ENCODE peak calls at places on chromosome 5, in ten cellular contexts. One of them, this sample, is unnamed.

GRCh38 chr5:57686806-57687205 is 204.2 kb upstream of the ACTBL2 start:
- DNase-seq in D341Med: no peak
- DNase-seq in progenitor cell of endocrine pancreas: no peak
- DNase-seq in midbrain: no peak
- DNase-seq in LoVo: no peak
- DNase-seq in ureter: no peak
- DNase-seq in ELR: no peak
- DNase-seq in T-helper 1 cell: no peak
- DNase-seq in naive thymus-derived CD8-positive, alpha-beta T cell: no peak
- DNase-seq in natural killer cell: no peak
- DNase-seq in this sample: no peak

GRCh38 chr5:76479973-76480667 is 77.0 kb downstream of the IQGAP2 start:
- DNase-seq in D341Med: no peak
- DNase-seq in progenitor cell of endocrine pancreas: no peak
- DNase-seq in midbrain: no peak
- DNase-seq in LoVo: peak
- DNase-seq in ureter: no peak
- DNase-seq in ELR: no peak
- DNase-seq in T-helper 1 cell: no peak
- DNase-seq in naive thymus-derived CD8-positive, alpha-beta T cell: no peak
- DNase-seq in natural killer cell: no peak
- DNase-seq in this sample: no peak

GRCh38 chr5:130323804-130324454 is 419.7 kb downstream of the CHSY3 start:
- DNase-seq in D341Med: no peak
- DNase-seq in progenitor cell of endocrine pancreas: no peak
- DNase-seq in midbrain: no peak
- DNase-seq in LoVo: no peak
- DNase-seq in ureter: no peak
- DNase-seq in ELR: peak
- DNase-seq in T-helper 1 cell: no peak
- DNase-seq in naive thymus-derived CD8-positive, alpha-beta T cell: no peak
- DNase-seq in natural killer cell: no peak
- DNase-seq in this sample: no peak

GRCh38 chr5:93188876-93189485 is 392.0 kb downstream of the NR2F1-AS1 start:
- DNase-seq in D341Med: no peak
- DNase-seq in progenitor cell of endocrine pancreas: no peak
- DNase-seq in midbrain: no peak
- DNase-seq in LoVo: no peak
- DNase-seq in ureter: no peak
- DNase-seq in ELR: no peak
- DNase-seq in T-helper 1 cell: no peak
- DNase-seq in naive thymus-derived CD8-positive, alpha-beta T cell: no peak
- DNase-seq in natural killer cell: no peak
- DNase-seq in this sample: no peak

GRCh38 chr5:174720612-174721521 is 3.5 kb upstream of the MSX2 start:
- DNase-seq in D341Med: peak
- DNase-seq in progenitor cell of endocrine pancreas: peak
- DNase-seq in midbrain: no peak
- DNase-seq in LoVo: peak
- DNase-seq in ureter: no peak
- DNase-seq in ELR: no peak
- DNase-seq in T-helper 1 cell: no peak
- DNase-seq in naive thymus-derived CD8-positive, alpha-beta T cell: no peak
- DNase-seq in natural killer cell: no peak
- DNase-seq in this sample: no peak

GRCh38 chr5:14581333-14581890 is at the start of gene OTULINL:
- DNase-seq in D341Med: peak
- DNase-seq in progenitor cell of endocrine pancreas: peak
- DNase-seq in midbrain: peak
- DNase-seq in LoVo: peak
- DNase-seq in ureter: peak
- DNase-seq in ELR: peak
- DNase-seq in T-helper 1 cell: peak
- DNase-seq in naive thymus-derived CD8-positive, alpha-beta T cell: peak
- DNase-seq in natural killer cell: peak
- DNase-seq in this sample: no peak

GRCh38 chr5:32223972-32224608 is 50.0 kb upstream of the GOLPH3 start:
- DNase-seq in D341Med: no peak
- DNase-seq in progenitor cell of endocrine pancreas: no peak
- DNase-seq in midbrain: no peak
- DNase-seq in LoVo: peak
- DNase-seq in ureter: no peak
- DNase-seq in ELR: peak
- DNase-seq in T-helper 1 cell: no peak
- DNase-seq in naive thymus-derived CD8-positive, alpha-beta T cell: no peak
- DNase-seq in natural killer cell: no peak
- DNase-seq in this sample: no peak

GRCh38 chr5:102200861-102201260 is 95.2 kb downstream of the SLCO4C1 start:
- DNase-seq in D341Med: no peak
- DNase-seq in progenitor cell of endocrine pancreas: no peak
- DNase-seq in midbrain: no peak
- DNase-seq in LoVo: no peak
- DNase-seq in ureter: no peak
- DNase-seq in ELR: no peak
- DNase-seq in T-helper 1 cell: no peak
- DNase-seq in naive thymus-derived CD8-positive, alpha-beta T cell: no peak
- DNase-seq in natural killer cell: no peak
- DNase-seq in this sample: no peak

GRCh38 chr5:9239626-9240025 is 306.2 kb downstream of the SEMA5A start:
- DNase-seq in D341Med: no peak
- DNase-seq in progenitor cell of endocrine pancreas: no peak
- DNase-seq in midbrain: no peak
- DNase-seq in LoVo: no peak
- DNase-seq in ureter: no peak
- DNase-seq in ELR: peak
- DNase-seq in T-helper 1 cell: no peak
- DNase-seq in naive thymus-derived CD8-positive, alpha-beta T cell: no peak
- DNase-seq in natural killer cell: no peak
- DNase-seq in this sample: no peak

GRCh38 chr5:14884062-14884612 is 12.6 kb upstream of the ANKH start:
- DNase-seq in D341Med: no peak
- DNase-seq in progenitor cell of endocrine pancreas: no peak
- DNase-seq in midbrain: no peak
- DNase-seq in LoVo: no peak
- DNase-seq in ureter: no peak
- DNase-seq in ELR: no peak
- DNase-seq in T-helper 1 cell: no peak
- DNase-seq in naive thymus-derived CD8-positive, alpha-beta T cell: no peak
- DNase-seq in natural killer cell: no peak
- DNase-seq in this sample: no peak

GRCh38 chr5:75037106-75037505 is 15.3 kb downstream of the GCNT4 start:
- DNase-seq in D341Med: no peak
- DNase-seq in progenitor cell of endocrine pancreas: no peak
- DNase-seq in midbrain: no peak
- DNase-seq in LoVo: peak
- DNase-seq in ureter: peak
- DNase-seq in ELR: peak
- DNase-seq in T-helper 1 cell: no peak
- DNase-seq in naive thymus-derived CD8-positive, alpha-beta T cell: no peak
- DNase-seq in natural killer cell: no peak
- DNase-seq in this sample: no peak

GRCh38 chr5:2207966-2208544 is 325.3 kb upstream of the IRX4 start:
- DNase-seq in D341Med: peak
- DNase-seq in progenitor cell of endocrine pancreas: peak
- DNase-seq in midbrain: peak
- DNase-seq in LoVo: no peak
- DNase-seq in ureter: no peak
- DNase-seq in ELR: no peak
- DNase-seq in T-helper 1 cell: no peak
- DNase-seq in naive thymus-derived CD8-positive, alpha-beta T cell: no peak
- DNase-seq in natural killer cell: no peak
- DNase-seq in this sample: peak

GRCh38 chr5:13378073-13378472 is 566.4 kb downstream of the DNAH5 start:
- DNase-seq in D341Med: no peak
- DNase-seq in progenitor cell of endocrine pancreas: no peak
- DNase-seq in midbrain: no peak
- DNase-seq in LoVo: no peak
- DNase-seq in ureter: no peak
- DNase-seq in ELR: no peak
- DNase-seq in T-helper 1 cell: no peak
- DNase-seq in naive thymus-derived CD8-positive, alpha-beta T cell: no peak
- DNase-seq in natural killer cell: no peak
- DNase-seq in this sample: no peak

GRCh38 chr5:132199116-132199680 is 28.5 kb downstream of the P4HA2 start:
- DNase-seq in D341Med: no peak
- DNase-seq in progenitor cell of endocrine pancreas: no peak
- DNase-seq in midbrain: no peak
- DNase-seq in LoVo: no peak
- DNase-seq in ureter: no peak
- DNase-seq in ELR: no peak
- DNase-seq in T-helper 1 cell: no peak
- DNase-seq in naive thymus-derived CD8-positive, alpha-beta T cell: no peak
- DNase-seq in natural killer cell: no peak
- DNase-seq in this sample: no peak

GRCh38 chr5:43096916-43097315 is 23.8 kb upstream of the ZNF131 start:
- DNase-seq in D341Med: no peak
- DNase-seq in progenitor cell of endocrine pancreas: no peak
- DNase-seq in midbrain: no peak
- DNase-seq in LoVo: no peak
- DNase-seq in ureter: no peak
- DNase-seq in ELR: no peak
- DNase-seq in T-helper 1 cell: no peak
- DNase-seq in naive thymus-derived CD8-positive, alpha-beta T cell: no peak
- DNase-seq in natural killer cell: no peak
- DNase-seq in this sample: no peak

GRCh38 chr5:110548171-110548570 is 178.3 kb downstream of the TMEM232 start:
- DNase-seq in D341Med: no peak
- DNase-seq in progenitor cell of endocrine pancreas: no peak
- DNase-seq in midbrain: no peak
- DNase-seq in LoVo: no peak
- DNase-seq in ureter: no peak
- DNase-seq in ELR: no peak
- DNase-seq in T-helper 1 cell: no peak
- DNase-seq in naive thymus-derived CD8-positive, alpha-beta T cell: no peak
- DNase-seq in natural killer cell: no peak
- DNase-seq in this sample: no peak

GRCh38 chr5:159891371-159891770 is 24.9 kb upstream of the ADRA1B start:
- DNase-seq in D341Med: no peak
- DNase-seq in progenitor cell of endocrine pancreas: no peak
- DNase-seq in midbrain: no peak
- DNase-seq in LoVo: no peak
- DNase-seq in ureter: no peak
- DNase-seq in ELR: peak
- DNase-seq in T-helper 1 cell: no peak
- DNase-seq in naive thymus-derived CD8-positive, alpha-beta T cell: no peak
- DNase-seq in natural killer cell: no peak
- DNase-seq in this sample: no peak

This sample was measured in NCI-H526.